ENCODE peak calls at places on chromosomes 1 and 21, in eight cellular contexts. F is cardiac muscle cell, E is brain microvascular endothelial cell, K is neural crest cell, H is body of pancreas, L is heart left ventricle, Q is astrocyte of the spinal cord, I is suprapubic skin. O is an unnamed sample.

GRCh38 chr1:201180133-201180532 is 10.5 kb upstream of the IGFN1 start:
- DNase-seq in H (no peak), L (no peak), E (no peak), K (no peak), Q (no peak), I (no peak), F (no peak), O (no peak)

GRCh38 chr1:31985430-31985829 is 28.2 kb upstream of the KHDRBS1 start:
- DNase-seq in Q (no peak), L (no peak), H (no peak), I (no peak), E (no peak), K (no peak), F (peak), O (no peak)

GRCh38 chr1:11462224-11462923 is 16.6 kb upstream of the DISP3 start:
- DNase-seq in Q (no peak), I (no peak), F (no peak), K (no peak), L (no peak), E (no peak), H (no peak), O (no peak)

GRCh38 chr1:238664139-238664538 is 722.2 kb upstream of the CHRM3 start:
- DNase-seq in E (no peak), Q (no peak), F (no peak), I (no peak), K (no peak), L (no peak), H (no peak), O (no peak)

GRCh38 chr21:34930971-34931370 is 118.1 kb downstream of the RUNX1 start:
- DNase-seq in E (peak), H (no peak), I (no peak), Q (peak), L (no peak), K (no peak), F (no peak), O (no peak)

GRCh38 chr1:85296980-85297379 is 20.5 kb upstream of the BCL10 start:
- DNase-seq in L (no peak), K (no peak), E (no peak), H (no peak), Q (peak), I (no peak), F (no peak), O (no peak)

GRCh38 chr1:202987255-202987654 is 19.9 kb upstream of the TMEM183A start:
- DNase-seq in Q (no peak), H (no peak), I (no peak), F (no peak), E (no peak), L (no peak), K (no peak), O (no peak)

GRCh38 chr1:161473363-161473762 is 31.9 kb upstream of the FCGR2A start:
- DNase-seq in K (no peak), F (peak), H (no peak), Q (no peak), I (no peak), E (no peak), L (no peak), O (peak)

GRCh38 chr1:58211857-58212256 is 334.7 kb downstream of the OMA1 start:
- DNase-seq in F (no peak), H (no peak), Q (no peak), K (no peak), L (no peak), E (no peak), I (no peak), O (no peak)

GRCh38 chr1:8247821-8248436 is 70.0 kb upstream of the SLC45A1 start:
- DNase-seq in I (no peak), E (no peak), K (no peak), H (no peak), F (no peak), L (no peak), Q (no peak), O (no peak)

GRCh38 chr1:54610601-54611580 is 12.4 kb downstream of the FAM151A start:
- DNase-seq in E (no peak), H (no peak), K (no peak), Q (peak), I (peak), L (no peak), F (no peak), O (no peak)

GRCh38 chr1:48396208-48396607 is 75.8 kb downstream of the SPATA6 start:
- DNase-seq in E (no peak), Q (no peak), H (no peak), F (no peak), I (no peak), K (no peak), L (no peak), O (no peak)

GRCh38 chr1:53765656-53766055 is 26.7 kb upstream of the GLIS1 start:
- DNase-seq in L (no peak), H (no peak), K (no peak), I (no peak), F (peak), Q (peak), E (peak), O (no peak)

GRCh38 chr1:221716713-221717490 is 25.0 kb downstream of the DUSP10 start:
- DNase-seq in I (no peak), H (no peak), F (no peak), K (no peak), Q (no peak), L (no peak), E (no peak), O (no peak)

GRCh38 chr1:232038704-232039103 is 412.1 kb downstream of the DISC1 start:
- DNase-seq in Q (peak), L (peak), I (no peak), K (no peak), E (no peak), F (peak), H (no peak), O (no peak)

GRCh38 chr21:26162081-26162480 is 8.5 kb downstream of the APP start:
- DNase-seq in I (no peak), E (no peak), Q (no peak), F (no peak), L (no peak), K (no peak), H (no peak), O (no peak)

GRCh38 chr1:155044812-155045690 is 6.1 kb upstream of the ADAM15 start:
- DNase-seq in K (peak), F (peak), H (peak), L (peak), E (peak), I (no peak), Q (peak), O (peak)

GRCh38 chr1:164588388-164589341 is 29.7 kb downstream of the PBX1 start:
- DNase-seq in E (peak), I (no peak), L (peak), K (peak), F (peak), Q (peak), H (peak), O (peak)

DNA sequence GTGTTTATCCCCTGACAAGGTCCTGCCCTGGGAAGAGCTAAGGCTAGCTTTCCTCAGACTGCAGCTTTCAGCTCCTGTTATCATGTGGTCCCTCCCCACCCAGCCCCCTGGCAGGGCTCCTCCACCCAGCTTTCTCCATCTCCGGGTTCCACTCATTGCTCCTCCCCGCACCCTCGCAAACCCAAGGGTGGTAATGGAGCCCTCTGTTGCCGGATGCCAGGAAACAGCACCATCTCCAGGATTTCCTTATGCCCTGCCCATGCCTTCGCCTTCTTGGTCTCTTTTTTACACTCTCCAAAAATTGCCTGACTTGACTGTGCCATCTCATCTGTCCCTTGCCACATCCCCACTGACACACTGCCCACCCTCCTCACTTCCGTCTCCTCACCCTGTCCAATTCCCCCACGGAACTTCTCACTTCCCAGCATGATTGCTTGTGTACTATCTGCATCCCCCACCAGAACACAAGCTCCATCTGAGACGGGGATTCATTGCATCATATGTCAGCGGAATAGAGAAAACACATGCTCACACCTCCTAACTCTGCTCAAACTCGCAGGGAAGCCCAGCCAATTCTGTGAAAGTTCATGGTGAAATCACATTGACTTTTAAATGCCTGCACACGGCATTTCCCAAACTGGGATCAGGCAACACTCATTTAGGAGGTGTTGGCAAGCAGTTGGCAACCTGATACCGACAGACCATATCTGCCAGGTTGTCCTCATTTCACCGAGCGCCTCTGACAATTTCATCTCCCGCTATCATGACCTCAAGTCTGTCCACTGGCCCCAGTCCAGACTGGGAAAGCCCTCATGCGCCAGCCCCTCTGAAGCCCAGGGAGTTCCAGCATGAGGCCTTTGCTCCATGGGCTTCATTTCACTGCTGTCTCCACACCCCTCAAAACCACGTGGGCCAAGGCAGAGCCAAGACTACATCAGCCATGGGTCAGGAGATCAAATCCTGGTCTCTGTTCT is 201.1 kb downstream of the MATN1 start:
- DNase-seq in L (peak), H (peak), Q (no peak), F (peak), E (no peak), I (peak), K (no peak), O (no peak)
- TF ChIP-seq CTCF in L (no peak), H (no peak), Q (no peak), F (peak), E (no peak), I (no peak), K (no peak), O (no peak)

GRCh38 chr1:178739285-178740045 is 14.4 kb downstream of the RALGPS2 start:
- DNase-seq in H (no peak), E (no peak), K (no peak), F (peak), I (no peak), L (no peak), Q (peak), O (no peak)

GRCh38 chr1:178738780-178739179 is 13.7 kb downstream of the RALGPS2 start:
- DNase-seq in I (no peak), E (no peak), L (no peak), H (no peak), F (no peak), Q (no peak), K (no peak), O (no peak)

GRCh38 chr1:178733972-178734371 is 8.9 kb downstream of the RALGPS2 start:
- DNase-seq in F (peak), H (no peak), Q (no peak), E (no peak), L (no peak), I (no peak), K (no peak), O (no peak)
- TF ChIP-seq CTCF in F (peak), H (no peak), Q (no peak), E (peak), L (peak), I (no peak), K (peak), O (peak)

DNA sequence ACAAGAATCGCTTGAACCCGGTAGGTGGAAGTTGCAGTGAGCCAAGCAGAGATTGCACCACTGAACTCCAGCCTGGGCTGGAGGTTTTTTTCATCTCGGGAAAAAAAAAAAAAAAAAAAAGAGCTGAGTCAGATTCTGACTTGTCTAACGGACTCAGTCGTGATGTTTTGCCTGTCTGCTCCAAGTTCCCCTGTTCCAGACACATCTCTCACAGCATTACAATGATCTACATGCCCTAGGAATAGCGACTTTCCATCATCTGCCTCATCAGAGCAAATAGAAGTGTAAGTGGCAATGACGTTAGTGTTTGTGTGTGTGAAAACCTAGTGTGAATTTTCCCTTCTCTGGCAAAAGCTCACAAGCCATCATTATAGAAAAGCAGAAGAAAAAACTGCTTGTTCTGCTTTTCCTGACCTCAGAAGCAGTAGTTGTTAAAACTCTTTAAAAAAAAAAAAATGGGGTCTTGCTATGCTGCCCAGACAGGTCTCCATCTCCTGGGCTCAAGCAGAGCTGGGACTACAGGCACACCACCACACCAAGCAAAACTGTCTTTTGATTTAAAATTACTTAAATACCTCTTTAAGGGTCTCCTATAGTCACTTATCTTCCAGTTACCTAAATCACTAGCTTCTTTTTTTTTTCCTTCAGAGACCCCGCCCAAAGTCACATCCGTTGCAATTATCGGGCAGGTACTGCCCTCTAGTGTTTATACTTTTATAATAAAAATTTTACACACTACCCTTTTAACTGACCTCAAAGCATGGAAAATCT is 37.3 kb downstream of the PLEKHO1 start:
- DNase-seq in K (peak), E (peak), Q (peak), L (no peak), F (peak), I (no peak), H (no peak), O (peak)
- TF ChIP-seq CTCF in K (peak), E (peak), Q (peak), L (peak), F (peak), I (peak), H (peak), O (peak)

GRCh38 chr1:37616330-37616729 is 18.4 kb downstream of the RSPO1 start:
- DNase-seq in I (no peak), K (no peak), L (no peak), E (no peak), Q (no peak), H (no peak), F (no peak), O (no peak)

GRCh38 chr1:37621326-37621870 is 13.3 kb downstream of the RSPO1 start:
- DNase-seq in H (no peak), K (no peak), I (no peak), F (no peak), Q (no peak), E (no peak), L (no peak), O (no peak)

GRCh38 chr1:37628026-37628556 is 6.6 kb downstream of the RSPO1 start:
- DNase-seq in K (no peak), H (no peak), F (no peak), L (no peak), Q (no peak), E (no peak), I (no peak), O (no peak)

GRCh38 chr1:37620707-37621106 is 14.0 kb downstream of the RSPO1 start:
- DNase-seq in F (no peak), K (no peak), Q (no peak), H (no peak), E (no peak), L (no peak), I (no peak), O (no peak)

DNA sequence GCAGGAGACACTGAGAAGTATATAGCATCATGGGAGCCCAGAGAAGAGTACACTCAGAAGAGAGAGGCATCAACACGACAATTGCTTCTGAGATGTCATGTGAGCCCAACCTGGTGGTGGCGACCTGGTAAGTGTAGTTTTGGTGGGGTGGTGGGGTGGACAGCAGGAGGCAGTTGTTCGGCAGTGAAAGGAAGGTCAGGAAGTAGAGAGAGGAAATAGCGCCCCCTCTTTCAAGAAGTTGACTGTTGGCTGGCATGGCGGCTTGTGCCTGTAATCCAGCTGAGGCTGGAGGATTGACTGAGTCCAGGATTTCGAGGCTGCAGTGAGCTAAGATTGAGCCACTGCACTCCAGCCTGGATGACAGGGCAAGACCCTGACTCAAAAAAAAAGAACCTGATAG is 12.6 kb downstream of the RSPO1 start:
- DNase-seq in Q (no peak), E (no peak), H (no peak), K (no peak), I (no peak), F (no peak), L (no peak), O (no peak)
- TF ChIP-seq CTCF in Q (no peak), E (no peak), H (no peak), K (no peak), I (no peak), F (no peak), L (no peak), O (no peak)

GRCh38 chr1:197783510-197783948 is 8.2 kb upstream of the DENND1B start:
- DNase-seq in K (no peak), F (no peak), I (no peak), Q (peak), E (no peak), L (no peak), H (no peak), O (no peak)

GRCh38 chr1:197787056-197787455 is 11.8 kb upstream of the DENND1B start:
- DNase-seq in Q (no peak), H (no peak), L (no peak), F (no peak), E (no peak), K (no peak), I (no peak), O (no peak)

GRCh38 chr1:197788741-197789476 is 13.6 kb upstream of the DENND1B start:
- DNase-seq in E (no peak), K (no peak), L (no peak), F (no peak), Q (no peak), I (no peak), H (no peak), O (no peak)

GRCh38 chr1:197786280-197786679 is 11.0 kb upstream of the DENND1B start:
- DNase-seq in I (no peak), H (no peak), E (no peak), F (no peak), K (no peak), L (no peak), Q (no peak), O (no peak)

DNA sequence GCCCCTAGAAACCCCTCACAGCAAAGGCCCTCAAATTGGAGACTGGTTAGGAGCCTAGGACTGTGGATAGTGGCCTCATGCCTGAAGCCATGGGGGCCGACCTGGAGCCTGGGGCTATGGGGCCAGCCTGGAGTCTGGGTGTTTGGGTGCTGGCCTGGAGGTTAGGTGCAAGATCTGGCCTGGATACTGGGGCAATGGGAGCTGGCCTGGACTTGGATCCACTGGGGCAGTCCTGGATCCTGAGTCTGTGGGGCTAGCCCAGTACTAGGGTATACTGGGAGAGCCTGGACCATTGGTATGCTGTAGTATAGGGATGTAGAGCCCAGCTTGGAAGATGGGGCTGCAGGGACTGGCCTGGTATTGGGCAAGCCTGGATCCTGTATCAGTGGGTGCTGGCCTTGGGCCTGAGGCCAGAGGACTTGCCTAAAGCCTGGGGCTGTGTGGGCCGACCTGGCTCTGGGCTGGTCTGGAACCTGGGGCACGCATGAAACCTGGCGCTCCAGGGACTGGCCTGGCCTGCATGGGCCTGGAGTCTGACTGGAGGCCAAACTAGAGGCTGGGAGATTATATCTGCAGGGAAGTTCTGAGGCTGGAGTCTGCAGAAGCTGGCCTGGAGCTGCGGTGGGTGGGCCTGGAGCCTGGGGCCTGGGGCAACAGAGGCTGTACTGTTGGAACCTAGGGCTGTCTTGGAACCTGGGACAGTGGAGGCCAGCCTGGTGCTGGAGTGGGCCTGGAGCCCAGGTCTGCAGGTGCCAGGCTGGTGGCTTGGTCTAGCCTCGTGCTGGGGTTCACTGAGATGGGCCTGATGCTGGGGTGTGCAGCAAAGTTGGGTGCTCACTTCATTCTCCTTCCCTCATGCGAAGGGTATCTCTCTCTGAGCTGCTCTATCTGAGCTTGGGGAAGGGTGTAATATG is 12.6 kb upstream of the DENND1B start:
- DNase-seq in Q (no peak), I (no peak), L (no peak), H (no peak), K (no peak), F (no peak), E (no peak), O (no peak)
- TF ChIP-seq CTCF in Q (no peak), I (no peak), L (no peak), H (no peak), K (no peak), F (no peak), E (no peak), O (no peak)

GRCh38 chr1:246279402-246279801 is 227.7 kb downstream of the SMYD3 start:
- DNase-seq in I (no peak), H (no peak), Q (no peak), K (no peak), E (no peak), L (no peak), F (no peak), O (no peak)
- TF ChIP-seq CTCF in I (no peak), H (no peak), Q (no peak), K (no peak), E (no peak), L (no peak), F (no peak), O (no peak)

GRCh38 chr1:27889506-27889905 is 17.2 kb downstream of the THEMIS2 start:
- DNase-seq in K (no peak), E (no peak), L (no peak), F (no peak), H (no peak), Q (no peak), I (no peak), O (no peak)
- TF ChIP-seq CTCF in K (no peak), E (no peak), L (no peak), F (no peak), H (no peak), Q (no peak), I (no peak), O (no peak)

O was measured in nephron progenitor cell.